ENCODE peak calls at places on chromosome 11, in ten cellular contexts. One of them, this sample, is unnamed. For H3K4me1, the result is how much of the 10 kb centered on the place peaks cover.

GRCh38 chr11:73585834-73586575 is 11.9 kb downstream of the FAM168A start:
- DNase-seq in effector memory CD4-positive, alpha-beta T cell: no peak
- DNase-seq in esophagus muscularis mucosa: no peak
- DNase-seq in HCT116: no peak
- DNase-seq in right lobe of liver: no peak
- DNase-seq in endodermal cell: no peak
- DNase-seq in IMR-90: peak
- DNase-seq in small intestine: no peak
- DNase-seq in body of pancreas: no peak
- DNase-seq in stomach: no peak
- DNase-seq in this sample: no peak

GRCh38 chr11:104968856-104969776 is 742 bp upstream of the CASP4 start:
- DNase-seq in effector memory CD4-positive, alpha-beta T cell: no peak
- DNase-seq in esophagus muscularis mucosa: no peak
- DNase-seq in HCT116: no peak
- DNase-seq in right lobe of liver: peak
- DNase-seq in endodermal cell: peak
- DNase-seq in IMR-90: peak
- DNase-seq in small intestine: peak
- DNase-seq in body of pancreas: peak
- DNase-seq in stomach: no peak
- DNase-seq in this sample: no peak

GRCh38 chr11:36016263-36016662 is 72.4 kb downstream of the LDLRAD3 start:
- DNase-seq in effector memory CD4-positive, alpha-beta T cell: no peak
- DNase-seq in esophagus muscularis mucosa: no peak
- DNase-seq in HCT116: no peak
- DNase-seq in right lobe of liver: no peak
- DNase-seq in endodermal cell: no peak
- DNase-seq in IMR-90: no peak
- DNase-seq in small intestine: no peak
- DNase-seq in body of pancreas: no peak
- DNase-seq in stomach: no peak
- DNase-seq in this sample: no peak

GRCh38 chr11:70244698-70245097 is 25.8 kb upstream of the PPFIA1 start:
- DNase-seq in effector memory CD4-positive, alpha-beta T cell: no peak
- DNase-seq in esophagus muscularis mucosa: no peak
- DNase-seq in HCT116: no peak
- DNase-seq in right lobe of liver: no peak
- DNase-seq in endodermal cell: no peak
- DNase-seq in IMR-90: peak
- DNase-seq in small intestine: no peak
- DNase-seq in body of pancreas: peak
- DNase-seq in stomach: no peak
- DNase-seq in this sample: no peak

GRCh38 chr11:28981331-28981865 is 873.2 kb downstream of the METTL15 start:
- DNase-seq in effector memory CD4-positive, alpha-beta T cell: no peak
- DNase-seq in esophagus muscularis mucosa: no peak
- DNase-seq in HCT116: no peak
- DNase-seq in right lobe of liver: no peak
- DNase-seq in endodermal cell: no peak
- DNase-seq in IMR-90: peak
- DNase-seq in small intestine: no peak
- DNase-seq in body of pancreas: no peak
- DNase-seq in stomach: no peak
- DNase-seq in this sample: no peak

GRCh38 chr11:70531281-70532065 is 133.1 kb downstream of the CTTN start:
- DNase-seq in effector memory CD4-positive, alpha-beta T cell: no peak
- DNase-seq in esophagus muscularis mucosa: no peak
- DNase-seq in HCT116: no peak
- DNase-seq in right lobe of liver: no peak
- DNase-seq in endodermal cell: no peak
- DNase-seq in IMR-90: no peak
- DNase-seq in small intestine: no peak
- DNase-seq in body of pancreas: no peak
- DNase-seq in stomach: no peak
- DNase-seq in this sample: peak

GRCh38 chr11:78039919-78040671 is 17.0 kb upstream of the KCTD14 start:
- DNase-seq in effector memory CD4-positive, alpha-beta T cell: no peak
- DNase-seq in esophagus muscularis mucosa: no peak
- DNase-seq in HCT116: no peak
- DNase-seq in right lobe of liver: peak
- DNase-seq in endodermal cell: no peak
- DNase-seq in IMR-90: peak
- DNase-seq in small intestine: peak
- DNase-seq in body of pancreas: peak
- DNase-seq in stomach: peak
- DNase-seq in this sample: peak

GRCh38 chr11:19793356-19793755 is 80.7 kb downstream of the NAV2 start:
- DNase-seq in effector memory CD4-positive, alpha-beta T cell: no peak
- DNase-seq in esophagus muscularis mucosa: no peak
- DNase-seq in HCT116: no peak
- DNase-seq in right lobe of liver: no peak
- DNase-seq in endodermal cell: no peak
- DNase-seq in IMR-90: no peak
- DNase-seq in small intestine: peak
- DNase-seq in body of pancreas: peak
- DNase-seq in stomach: peak
- DNase-seq in this sample: no peak

GRCh38 chr11:70528046-70528793 is 129.9 kb downstream of the CTTN start:
- DNase-seq in effector memory CD4-positive, alpha-beta T cell: no peak
- DNase-seq in esophagus muscularis mucosa: no peak
- DNase-seq in HCT116: no peak
- DNase-seq in right lobe of liver: no peak
- DNase-seq in endodermal cell: no peak
- DNase-seq in IMR-90: no peak
- DNase-seq in small intestine: no peak
- DNase-seq in body of pancreas: no peak
- DNase-seq in stomach: no peak
- DNase-seq in this sample: peak

GRCh38 chr11:47003180-47003877 is 66.8 kb downstream of the CSTPP1 start:
- DNase-seq in effector memory CD4-positive, alpha-beta T cell: no peak
- DNase-seq in esophagus muscularis mucosa: no peak
- DNase-seq in HCT116: no peak
- DNase-seq in right lobe of liver: peak
- DNase-seq in endodermal cell: no peak
- DNase-seq in IMR-90: no peak
- DNase-seq in small intestine: no peak
- DNase-seq in body of pancreas: peak
- DNase-seq in stomach: no peak
- DNase-seq in this sample: no peak

GRCh38 chr11:47010192-47010591 is 73.6 kb downstream of the CSTPP1 start:
- DNase-seq in effector memory CD4-positive, alpha-beta T cell: no peak
- DNase-seq in esophagus muscularis mucosa: no peak
- DNase-seq in HCT116: no peak
- DNase-seq in right lobe of liver: no peak
- DNase-seq in endodermal cell: no peak
- DNase-seq in IMR-90: peak
- DNase-seq in small intestine: no peak
- DNase-seq in body of pancreas: peak
- DNase-seq in stomach: no peak
- DNase-seq in this sample: no peak

GRCh38 chr11:47005441-47005840 is 68.9 kb downstream of the CSTPP1 start:
- DNase-seq in effector memory CD4-positive, alpha-beta T cell: no peak
- DNase-seq in esophagus muscularis mucosa: no peak
- DNase-seq in HCT116: no peak
- DNase-seq in right lobe of liver: no peak
- DNase-seq in endodermal cell: no peak
- DNase-seq in IMR-90: no peak
- DNase-seq in small intestine: peak
- DNase-seq in body of pancreas: no peak
- DNase-seq in stomach: no peak
- DNase-seq in this sample: no peak

GRCh38 chr11:47004595-47005033 is 68.1 kb downstream of the CSTPP1 start:
- DNase-seq in effector memory CD4-positive, alpha-beta T cell: no peak
- DNase-seq in esophagus muscularis mucosa: peak
- DNase-seq in HCT116: no peak
- DNase-seq in right lobe of liver: peak
- DNase-seq in endodermal cell: no peak
- DNase-seq in IMR-90: peak
- DNase-seq in small intestine: peak
- DNase-seq in body of pancreas: peak
- DNase-seq in stomach: peak
- DNase-seq in this sample: no peak

GRCh38 chr11:47007579-47007978 is 71.0 kb downstream of the CSTPP1 start:
- DNase-seq in effector memory CD4-positive, alpha-beta T cell: no peak
- DNase-seq in esophagus muscularis mucosa: no peak
- DNase-seq in HCT116: no peak
- DNase-seq in right lobe of liver: no peak
- DNase-seq in endodermal cell: no peak
- DNase-seq in IMR-90: no peak
- DNase-seq in small intestine: no peak
- DNase-seq in body of pancreas: no peak
- DNase-seq in stomach: no peak
- DNase-seq in this sample: no peak
- H3K4me1 ChIP-seq in effector memory CD4-positive, alpha-beta T cell: under half
- H3K4me1 ChIP-seq in esophagus muscularis mucosa: under half
- H3K4me1 ChIP-seq in HCT116: under half
- H3K4me1 ChIP-seq in right lobe of liver: under half
- H3K4me1 ChIP-seq in endodermal cell: under half
- H3K4me1 ChIP-seq in IMR-90: under half
- H3K4me1 ChIP-seq in small intestine: under half
- H3K4me1 ChIP-seq in body of pancreas: under half
- H3K4me1 ChIP-seq in stomach: half or more
- H3K4me1 ChIP-seq in this sample: under half

GRCh38 chr11:133955091-133955846 is 1.5 kb downstream of the IGSF9B start:
- DNase-seq in effector memory CD4-positive, alpha-beta T cell: no peak
- DNase-seq in esophagus muscularis mucosa: no peak
- DNase-seq in HCT116: no peak
- DNase-seq in right lobe of liver: no peak
- DNase-seq in endodermal cell: peak
- DNase-seq in IMR-90: no peak
- DNase-seq in small intestine: no peak
- DNase-seq in body of pancreas: no peak
- DNase-seq in stomach: no peak
- DNase-seq in this sample: no peak

GRCh38 chr11:133957926-133958325 is 1.2 kb upstream of the IGSF9B start:
- DNase-seq in effector memory CD4-positive, alpha-beta T cell: no peak
- DNase-seq in esophagus muscularis mucosa: peak
- DNase-seq in HCT116: no peak
- DNase-seq in right lobe of liver: no peak
- DNase-seq in endodermal cell: no peak
- DNase-seq in IMR-90: no peak
- DNase-seq in small intestine: no peak
- DNase-seq in body of pancreas: no peak
- DNase-seq in stomach: no peak
- DNase-seq in this sample: no peak

GRCh38 chr11:133953999-133954398 is 2.8 kb downstream of the IGSF9B start:
- DNase-seq in effector memory CD4-positive, alpha-beta T cell: no peak
- DNase-seq in esophagus muscularis mucosa: no peak
- DNase-seq in HCT116: no peak
- DNase-seq in right lobe of liver: no peak
- DNase-seq in endodermal cell: no peak
- DNase-seq in IMR-90: no peak
- DNase-seq in small intestine: no peak
- DNase-seq in body of pancreas: no peak
- DNase-seq in stomach: no peak
- DNase-seq in this sample: no peak

GRCh38 chr11:133955945-133956421 is 785 bp downstream of the IGSF9B start:
- DNase-seq in effector memory CD4-positive, alpha-beta T cell: no peak
- DNase-seq in esophagus muscularis mucosa: no peak
- DNase-seq in HCT116: no peak
- DNase-seq in right lobe of liver: no peak
- DNase-seq in endodermal cell: peak
- DNase-seq in IMR-90: no peak
- DNase-seq in small intestine: no peak
- DNase-seq in body of pancreas: no peak
- DNase-seq in stomach: no peak
- DNase-seq in this sample: no peak

DNA sequence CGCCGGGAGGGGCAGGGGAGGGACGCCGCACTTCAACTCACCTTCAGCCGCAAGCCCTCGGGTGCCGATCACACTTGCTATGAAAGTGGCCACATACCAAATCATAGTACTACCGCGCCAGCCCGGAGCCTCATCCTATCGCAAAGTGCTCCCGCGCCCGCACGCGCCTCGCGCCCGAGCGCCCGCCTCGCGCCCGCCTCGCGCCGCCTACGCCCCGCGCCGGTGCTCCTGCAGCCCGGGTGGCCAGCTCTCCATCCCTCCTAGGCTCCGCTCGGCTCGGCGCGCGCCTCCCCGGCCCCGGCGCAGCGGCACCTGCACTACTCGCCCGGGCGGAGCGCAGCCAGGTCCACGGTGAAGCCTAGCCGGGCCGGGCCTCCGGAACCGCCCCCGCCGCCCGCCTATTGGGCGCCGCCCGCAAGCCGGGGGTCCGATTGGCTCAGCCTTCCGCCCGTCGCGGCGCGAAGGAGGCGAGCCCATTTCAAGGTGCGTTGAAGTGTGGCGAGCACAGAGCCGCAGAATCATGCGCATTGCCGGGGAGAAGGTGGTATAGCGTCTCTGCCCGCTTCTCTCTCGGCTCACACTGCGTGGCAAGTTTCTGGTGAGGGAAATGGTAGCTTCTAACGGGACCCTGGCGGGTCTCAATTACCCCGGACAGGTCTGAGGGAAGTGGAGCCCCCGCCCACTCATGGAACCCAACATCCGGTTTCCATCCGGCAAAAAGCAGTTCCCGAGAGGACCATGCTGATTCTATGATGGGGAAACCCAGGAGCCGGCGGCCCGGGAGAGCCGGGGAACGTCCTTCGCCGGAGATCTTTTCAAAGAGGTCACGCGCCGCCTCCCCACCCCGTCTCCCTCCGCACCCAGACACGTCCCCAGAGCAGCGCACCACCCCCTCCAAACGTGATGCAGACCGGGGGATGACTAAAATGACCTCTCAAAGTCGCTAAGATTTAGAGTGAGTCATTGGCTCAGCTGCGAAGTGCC is at the start of gene IGSF9B:
- DNase-seq in effector memory CD4-positive, alpha-beta T cell: peak
- DNase-seq in esophagus muscularis mucosa: no peak
- DNase-seq in HCT116: peak
- DNase-seq in right lobe of liver: peak
- DNase-seq in endodermal cell: peak
- DNase-seq in IMR-90: peak
- DNase-seq in small intestine: peak
- DNase-seq in body of pancreas: peak
- DNase-seq in stomach: peak
- DNase-seq in this sample: peak
- H3K4me3 ChIP-seq in effector memory CD4-positive, alpha-beta T cell: peak
- H3K4me3 ChIP-seq in esophagus muscularis mucosa: peak
- H3K4me3 ChIP-seq in HCT116: peak
- H3K4me3 ChIP-seq in right lobe of liver: peak
- H3K4me3 ChIP-seq in endodermal cell: peak
- H3K4me3 ChIP-seq in IMR-90: peak
- H3K4me3 ChIP-seq in small intestine: peak
- H3K4me3 ChIP-seq in body of pancreas: peak
- H3K4me3 ChIP-seq in stomach: peak
- H3K4me3 ChIP-seq in this sample: peak

GRCh38 chr11:46664612-46665011 is 35.8 kb downstream of the ARHGAP1 start:
- DNase-seq in effector memory CD4-positive, alpha-beta T cell: no peak
- DNase-seq in esophagus muscularis mucosa: no peak
- DNase-seq in HCT116: no peak
- DNase-seq in right lobe of liver: peak
- DNase-seq in endodermal cell: peak
- DNase-seq in IMR-90: no peak
- DNase-seq in small intestine: no peak
- DNase-seq in body of pancreas: no peak
- DNase-seq in stomach: no peak
- DNase-seq in this sample: no peak
- H3K4me1 ChIP-seq in effector memory CD4-positive, alpha-beta T cell: under half
- H3K4me1 ChIP-seq in esophagus muscularis mucosa: under half
- H3K4me1 ChIP-seq in HCT116: under half
- H3K4me1 ChIP-seq in right lobe of liver: under half
- H3K4me1 ChIP-seq in endodermal cell: under half
- H3K4me1 ChIP-seq in IMR-90: under half
- H3K4me1 ChIP-seq in small intestine: under half
- H3K4me1 ChIP-seq in body of pancreas: under half
- H3K4me1 ChIP-seq in stomach: under half
- H3K4me1 ChIP-seq in this sample: under half

GRCh38 chr11:3920148-3920852 is 64.8 kb downstream of the STIM1 start:
- DNase-seq in effector memory CD4-positive, alpha-beta T cell: peak
- DNase-seq in esophagus muscularis mucosa: no peak
- DNase-seq in HCT116: peak
- DNase-seq in right lobe of liver: no peak
- DNase-seq in endodermal cell: no peak
- DNase-seq in IMR-90: peak
- DNase-seq in small intestine: peak
- DNase-seq in body of pancreas: peak
- DNase-seq in stomach: peak
- DNase-seq in this sample: no peak
- H3K4me3 ChIP-seq in effector memory CD4-positive, alpha-beta T cell: no peak
- H3K4me3 ChIP-seq in esophagus muscularis mucosa: no peak
- H3K4me3 ChIP-seq in HCT116: no peak
- H3K4me3 ChIP-seq in right lobe of liver: no peak
- H3K4me3 ChIP-seq in endodermal cell: no peak
- H3K4me3 ChIP-seq in IMR-90: no peak
- H3K4me3 ChIP-seq in small intestine: no peak
- H3K4me3 ChIP-seq in body of pancreas: no peak
- H3K4me3 ChIP-seq in stomach: no peak
- H3K4me3 ChIP-seq in this sample: no peak

This sample was measured in RWPE2.